ENCODE peak calls at places on chromosomes 12 and 14, in seven cellular contexts. B is activated naive CD8-positive, alpha-beta T cell treated with anti-CD3 and anti-CD28 coated beads, Interleukin-2, amount 50 U/mL, for 16 hours; E is epithelial cell of esophagus; Q is type B pancreatic cell; R is effector memory CD8-positive, alpha-beta T cell; G is stimulated activated CD4-positive, alpha-beta T cell treated with anti-CD3 and anti-CD28 coated beads, Interleukin-12 subunit alpha, Interleukin-12 subunit beta, amount 100 ng/mL, for 4 hours; V is transverse colon. W is an unnamed sample.

GRCh38 chr14:21668377-21668776 is 5.2 kb downstream of the OR4E1 start:
- DNase-seq in B (no peak), E (peak; percentile 18), Q (no peak), R (no peak), G (no peak), V (no peak), W (no peak)

GRCh38 chr14:103724116-103724515 is 8.5 kb downstream of the ZFYVE21 start:
- DNase-seq in B (no peak), E (no peak), Q (no peak), R (no peak), G (no peak), V (peak; percentile 35), W (no peak)

GRCh38 chr12:69497308-69498026 is 27.3 kb downstream of the FRS2 start:
- DNase-seq in B (no peak), E (no peak), Q (no peak), R (no peak), G (no peak), V (no peak), W (no peak)

GRCh38 chr12:2288001-2288400 is 235.2 kb downstream of the CACNA1C start:
- DNase-seq in B (no peak), E (no peak), Q (no peak), R (no peak), G (no peak), V (peak; percentile 28), W (no peak)

GRCh38 chr12:45235087-45236025 is 19.5 kb downstream of the ANO6 start:
- DNase-seq in B (no peak), E (peak; percentile 94), Q (no peak), R (no peak), G (no peak), V (no peak), W (no peak)

GRCh38 chr14:104998801-104999200 is 13.2 kb downstream of the CLBA1 start:
- DNase-seq in B (no peak), E (no peak), Q (no peak), R (no peak), G (no peak), V (no peak), W (no peak)

GRCh38 chr12:100044266-100044665 is 59.5 kb upstream of the ANKS1B start:
- DNase-seq in B (no peak), E (no peak), Q (no peak), R (no peak), G (no peak), V (no peak), W (no peak)

GRCh38 chr12:28189774-28190320 is 409 bp upstream of the CCDC91 start:
- DNase-seq in B (no peak), E (no peak), Q (no peak), R (no peak), G (no peak), V (no peak), W (no peak)